ENCODE peak calls at places on chromosomes 2 and 18, in nine cellular contexts. Q, O, H, S, T, I, X, J and W are unnamed samples.
A peak's percentile ranks its signal among the peaks of the same experiment; 100 is the strongest.

GRCh38 chr2:229314117-229314516 is 43.0 kb upstream of the PID1 start:
- DNase-seq in I (no peak), J (no peak), Q (no peak), H (no peak), X (peak; percentile 50), T (no peak), S (no peak), O (peak; percentile 68), W (no peak)

GRCh38 chr2:62038980-62039771 is 133.7 kb downstream of the COMMD1 start:
- DNase-seq in T (peak; percentile 14), J (peak; percentile 17), S (no peak), O (peak; percentile 70), H (peak; percentile 75), Q (no peak), I (peak; percentile 95), X (peak; percentile 84), W (peak; percentile 68)

GRCh38 chr2:229378386-229378785 is 107.3 kb upstream of the PID1 start:
- DNase-seq in T (no peak), S (no peak), J (no peak), X (no peak), Q (no peak), O (no peak), H (peak; percentile 7), I (no peak), W (no peak)

GRCh38 chr2:71583876-71584275 is 130.5 kb downstream of the DYSF start:
- DNase-seq in S (no peak), J (no peak), Q (no peak), H (no peak), O (no peak), X (no peak), I (no peak), T (no peak), W (peak; percentile 50)

GRCh38 chr2:105592288-105592687 is 152.4 kb upstream of the NCK2 start:
- DNase-seq in Q (peak; percentile 43), T (no peak), X (peak; percentile 28), O (no peak), I (no peak), J (peak; percentile 25), S (peak; percentile 29), H (no peak), W (no peak)

GRCh38 chr2:161090401-161090800 is 69.8 kb upstream of the TANK start:
- DNase-seq in O (peak; percentile 29), X (peak; percentile 33), S (no peak), I (peak; percentile 86), J (peak; percentile 17), Q (no peak), T (no peak), H (no peak), W (no peak)

GRCh38 chr2:109144271-109144670 is 15.3 kb downstream of the SH3RF3 start:
- DNase-seq in X (no peak), O (no peak), H (no peak), S (no peak), J (no peak), I (peak; percentile 55), T (no peak), Q (no peak), W (no peak)

GRCh38 chr2:44804406-44805235 is 136.9 kb upstream of the SIX3 start:
- DNase-seq in T (no peak), I (no peak), Q (no peak), H (no peak), J (no peak), X (no peak), O (no peak), S (no peak), W (no peak)

GRCh38 chr18:42583197-42583776 is 532.2 kb downstream of the RIT2 start:
- DNase-seq in X (peak; percentile 11), J (no peak), Q (no peak), H (no peak), S (no peak), T (no peak), O (peak; percentile 34), I (no peak), W (no peak)

GRCh38 chr2:127146820-127147502 is 40.0 kb upstream of the BIN1 start:
- DNase-seq in O (peak; percentile 36), Q (no peak), S (no peak), I (no peak), H (no peak), X (no peak), J (no peak), T (no peak), W (peak; percentile 40)

GRCh38 chr2:235765181-235765820 is 271.5 kb downstream of the AGAP1 start:
- DNase-seq in S (peak; percentile 84), H (peak; percentile 42), X (peak; percentile 44), T (no peak), O (peak; percentile 77), Q (no peak), J (no peak), I (no peak), W (peak; percentile 90)

GRCh38 chr2:26588576-26588975 is 52.6 kb downstream of the CIB4 start:
- DNase-seq in Q (no peak), O (no peak), T (no peak), I (no peak), X (no peak), J (no peak), S (no peak), H (no peak), W (no peak)

GRCh38 chr18:56696966-56697365 is 45.8 kb downstream of the WDR7 start:
- DNase-seq in T (no peak), Q (no peak), O (peak; percentile 56), J (no peak), S (no peak), I (no peak), H (peak; percentile 75), X (peak; percentile 11), W (no peak)

GRCh38 chr2:27509326-27509725 is 12.7 kb downstream of the GCKR start:
- DNase-seq in Q (no peak), S (no peak), H (no peak), J (no peak), X (peak; percentile 24), O (peak; percentile 22), T (no peak), I (no peak), W (peak; percentile 17)

GRCh38 chr2:20227894-20228505 is 3.1 kb upstream of the SDC1 start:
- DNase-seq in J (peak; percentile 4), S (no peak), H (no peak), T (no peak), X (no peak), O (no peak), I (no peak), Q (no peak), W (no peak)

GRCh38 chr2:24702800-24703199 is 90.4 kb downstream of the PTRHD1 start:
- DNase-seq in I (peak; percentile 3), H (peak; percentile 93), T (peak; percentile 59), Q (no peak), O (peak; percentile 92), S (no peak), X (peak; percentile 84), J (no peak), W (peak; percentile 86)

GRCh38 chr18:3350566-3351527 is 88.9 kb downstream of the MYL12B start:
- DNase-seq in T (no peak), S (no peak), H (peak; percentile 76), J (no peak), O (peak; percentile 45), X (peak; percentile 27), I (no peak), Q (no peak), W (no peak)

GRCh38 chr2:159612255-159612901 is 4.0 kb downstream of the BAZ2B start:
- DNase-seq in O (peak; percentile 49), J (no peak), I (peak; percentile 13), T (no peak), X (peak; percentile 56), H (no peak), S (no peak), Q (no peak), W (peak; percentile 16)

GRCh38 chr2:144290276-144290675 is 229.6 kb downstream of the ZEB2 start:
- DNase-seq in S (no peak), Q (no peak), X (no peak), H (no peak), I (no peak), O (no peak), J (no peak), T (no peak), W (no peak)

GRCh38 chr2:238376884-238377391 is 49.8 kb upstream of the ASB1 start:
- DNase-seq in I (peak; percentile 50), O (peak; percentile 38), J (no peak), X (peak; percentile 27), T (no peak), S (no peak), H (no peak), Q (no peak), W (peak; percentile 76)

GRCh38 chr18:49858309-49859005 is 45.1 kb upstream of the ACAA2 start:
- DNase-seq in T (no peak), H (peak; percentile 61), X (peak; percentile 86), O (peak; percentile 83), S (peak; percentile 66), J (peak; percentile 43), I (peak; percentile 62), Q (peak; percentile 64), W (peak; percentile 64)

GRCh38 chr2:239288951-239289481 is 111.8 kb downstream of the HDAC4 start:
- DNase-seq in H (no peak), T (no peak), Q (no peak), J (no peak), O (no peak), S (no peak), X (no peak), I (peak; percentile 81), W (no peak)

GRCh38 chr18:3184275-3184963 is 35.3 kb downstream of the MYOM1 start:
- DNase-seq in S (no peak), H (no peak), Q (no peak), I (no peak), X (no peak), O (no peak), J (no peak), T (no peak), W (no peak)

GRCh38 chr2:101114815-101115214 is 36.4 kb downstream of the TBC1D8 start:
- DNase-seq in H (no peak), Q (no peak), X (no peak), S (no peak), T (no peak), O (no peak), J (no peak), I (peak; percentile 25), W (no peak)
- H3K4me3 ChIP-seq in H (peak overlapping the region; percentile 19), Q (no peak overlapping the region), X (no peak overlapping the region), S (no peak overlapping the region), T (no peak overlapping the region), O (no peak overlapping the region), J (no peak overlapping the region), I (no peak overlapping the region), W (no peak overlapping the region)

GRCh38 chr18:69754108-69754507 is 193.6 kb downstream of the CD226 start:
- DNase-seq in J (no peak), S (no peak), I (no peak), X (no peak), O (no peak), T (no peak), H (no peak), Q (no peak), W (no peak)
- TF ChIP-seq CTCF in J (no peak), S (no peak), I (no peak), X (no peak), O (no peak), T (no peak), H (no peak), Q (no peak), W (no peak)

GRCh38 chr2:189442468-189442867 is 1.2 kb downstream of the WDR75 start:
- DNase-seq in S (no peak), T (no peak), I (no peak), J (no peak), Q (no peak), H (no peak), O (no peak), X (no peak), W (no peak)
- H3K4me3 ChIP-seq in S (peak overlapping the region; percentile 60), T (peak overlapping the region; percentile 82), I (peak overlapping the region; percentile 81), J (no peak overlapping the region), Q (no peak overlapping the region), H (peak overlapping the region; percentile 86), O (peak overlapping the region; percentile 78), X (peak overlapping the region; percentile 66), W (peak overlapping the region; percentile 86)

GRCh38 chr18:37578886-37579513 is 13.4 kb upstream of the CELF4 start:
- DNase-seq in I (peak; percentile 20), X (peak; percentile 67), S (peak; percentile 63), J (no peak), Q (no peak), H (peak; percentile 2), O (peak; percentile 16), T (no peak), W (peak; percentile 23)
- TF ChIP-seq CTCF in I (peak; percentile 23), X (peak; percentile 60), S (peak; percentile 27), J (peak; percentile 33), Q (peak; percentile 41), H (peak; percentile 43), O (no peak), T (peak; percentile 11), W (peak; percentile 43)